ENCODE peak calls at places on chromosomes 13 and 19, in nine cellular contexts. J is psoas muscle, V is left lung, Z is upper lobe of right lung, A is GM23248, C is tibial nerve, L is H9, W is fibroblast of lung, P is heart left ventricle. X is an unnamed sample. For H3K4me1, the result is how much of the 10 kb centered on the place peaks cover.

GRCh38 chr19:42407816-42408175 is 17.7 kb upstream of the CNFN start:
- DNase-seq in W (no peak), Z (no peak), L (no peak), V (no peak), C (no peak), P (peak), A (no peak), J (no peak), X (no peak)

GRCh38 chr19:1590641-1591397 is 1.8 kb downstream of the MBD3 start:
- DNase-seq in W (no peak), V (no peak), L (peak), A (peak), C (no peak), P (no peak), Z (no peak), J (no peak), X (no peak)

GRCh38 chr13:112971288-112971643 is 2.3 kb downstream of the MCF2L start:
- DNase-seq in P (no peak), Z (peak), L (no peak), J (no peak), C (no peak), W (no peak), V (peak), A (no peak), X (peak)

GRCh38 chr13:51821666-51822065 is 17.7 kb upstream of the DHRS12 start:
- DNase-seq in L (no peak), C (no peak), V (no peak), P (no peak), Z (no peak), A (no peak), J (no peak), W (no peak), X (no peak)

GRCh38 chr19:15015946-15016542 is 33.2 kb upstream of the CASP14 start:
- DNase-seq in L (peak), V (no peak), J (no peak), A (peak), W (peak), Z (no peak), P (no peak), C (no peak), X (no peak)

GRCh38 chr13:67977081-67977480 is 746.9 kb upstream of the PCDH9 start:
- DNase-seq in L (no peak), Z (no peak), J (no peak), C (no peak), A (no peak), W (no peak), P (no peak), V (no peak), X (no peak)

GRCh38 chr19:13208964-13209796 is 59.0 kb downstream of the IER2 start:
- DNase-seq in C (no peak), V (no peak), Z (no peak), J (no peak), P (no peak), L (peak), W (no peak), A (peak), X (no peak)

GRCh38 chr19:40255619-40256166 is 29.2 kb upstream of the CCNP start:
- DNase-seq in V (peak), P (no peak), C (no peak), W (no peak), J (no peak), A (no peak), L (no peak), Z (no peak), X (no peak)

GRCh38 chr13:86810385-86810784 is 860.8 kb upstream of the SLITRK5 start:
- DNase-seq in Z (no peak), J (no peak), C (no peak), W (no peak), P (no peak), A (no peak), L (no peak), V (no peak), X (no peak)

GRCh38 chr19:58181902-58182576 is 822 bp upstream of the ZNF274 start:
- DNase-seq in W (no peak), L (peak), P (peak), C (peak), V (no peak), A (peak), J (peak), Z (no peak), X (no peak)

GRCh38 chr19:19064811-19065745 is 1.3 kb downstream of the SLC25A42 start:
- DNase-seq in P (peak), V (no peak), C (no peak), J (no peak), Z (no peak), A (peak), L (no peak), W (no peak), X (no peak)

GRCh38 chr19:4583961-4584669 is 24.6 kb upstream of the SEMA6B start:
- DNase-seq in L (peak), J (no peak), V (no peak), Z (no peak), P (no peak), C (no peak), A (peak), W (peak), X (no peak)

GRCh38 chr19:3687774-3688706 is 12.2 kb downstream of the PIP5K1C start:
- DNase-seq in V (peak), C (no peak), J (no peak), P (no peak), A (no peak), Z (no peak), L (peak), W (no peak), X (no peak)

GRCh38 chr19:9673912-9674668 is 810 bp downstream of the ZNF562 start:
- DNase-seq in L (no peak), A (peak), Z (no peak), C (no peak), V (no peak), W (peak), J (no peak), P (no peak), X (no peak)

GRCh38 chr13:50081106-50081898 is 66.1 kb downstream of the KCNRG start:
- DNase-seq in P (peak), V (peak), J (peak), C (peak), W (no peak), L (peak), A (peak), Z (peak), X (peak)

GRCh38 chr13:64054306-64054705 is 2638.7 kb upstream of the PCDH20 start:
- DNase-seq in Z (no peak), W (no peak), P (no peak), C (no peak), L (no peak), V (no peak), A (no peak), J (no peak), X (no peak)

GRCh38 chr19:18423258-18424020 is 4.2 kb downstream of the SSBP4 start:
- DNase-seq in J (no peak), Z (no peak), L (no peak), A (no peak), C (no peak), P (no peak), W (no peak), V (peak), X (no peak)

GRCh38 chr19:45446295-45446694 is 21.5 kb upstream of the FOSB start:
- DNase-seq in J (no peak), L (no peak), A (peak), W (peak), C (no peak), Z (no peak), P (no peak), V (no peak), X (no peak)

GRCh38 chr19:55581145-55581827 is 638 bp upstream of the ZNF579 start:
- DNase-seq in A (peak), P (no peak), Z (no peak), J (no peak), L (peak), V (no peak), W (no peak), C (no peak), X (no peak)

GRCh38 chr13:114112826-114113322 is 19.5 kb downstream of the RASA3 start:
- DNase-seq in P (peak), L (no peak), C (no peak), W (no peak), J (peak), V (no peak), A (no peak), Z (peak), X (peak)

GRCh38 chr19:17560205-17560595 is 4.8 kb downstream of the COLGALT1 start:
- DNase-seq in V (peak), W (peak), C (no peak), P (peak), L (no peak), J (peak), Z (peak), A (peak), X (no peak)

GRCh38 chr19:43755256-43755801 is 567 bp upstream of the SMG9 start:
- DNase-seq in W (peak), J (peak), P (peak), V (peak), C (peak), Z (peak), L (peak), A (peak), X (peak)

GRCh38 chr19:29172302-29172701 is 40.6 kb downstream of the UQCRFS1 start:
- DNase-seq in L (no peak), A (no peak), P (no peak), J (no peak), W (no peak), Z (no peak), V (no peak), C (no peak), X (no peak)

GRCh38 chr19:53870485-53870844 is 2.8 kb downstream of the MYADM start:
- DNase-seq in V (peak), J (no peak), L (no peak), C (no peak), Z (no peak), A (no peak), P (no peak), W (peak), X (peak)

GRCh38 chr13:32376642-32377418 is 51.1 kb downstream of the N4BP2L1 start:
- DNase-seq in J (no peak), Z (no peak), L (no peak), C (no peak), V (no peak), W (no peak), A (no peak), P (no peak), X (no peak)

GRCh38 chr19:873084-874019 is 13.9 kb downstream of the CFD start:
- DNase-seq in A (peak), L (peak), C (no peak), J (no peak), V (peak), Z (peak), P (no peak), W (peak), X (no peak)

GRCh38 chr19:17757125-17757524 is 5.8 kb downstream of the FCHO1 start:
- DNase-seq in P (peak), W (peak), L (no peak), Z (no peak), J (no peak), C (no peak), V (peak), A (peak), X (peak)

GRCh38 chr19:23855676-23856075 is 59.0 kb upstream of the ZNF726 start:
- DNase-seq in V (no peak), L (no peak), P (no peak), Z (no peak), C (no peak), W (no peak), J (no peak), A (no peak), X (no peak)

GRCh38 chr13:51625555-51626345 is 41.5 kb downstream of the WDFY2 start:
- DNase-seq in W (no peak), P (peak), L (no peak), V (no peak), A (no peak), J (no peak), C (no peak), Z (no peak), X (peak)

GRCh38 chr19:28633223-28634030 is 579.5 kb downstream of the UQCRFS1 start:
- DNase-seq in V (no peak), Z (no peak), J (peak), A (peak), W (peak), C (no peak), L (peak), P (no peak), X (no peak)

GRCh38 chr13:52070929-52071523 is 46.5 kb downstream of the UTP14C start:
- DNase-seq in A (peak), J (no peak), Z (no peak), L (no peak), P (no peak), V (no peak), W (peak), C (no peak), X (no peak)

GRCh38 chr13:28100149-28101121 is at the start of gene FLT3:
- DNase-seq in C (no peak), A (peak), P (no peak), J (no peak), L (peak), W (peak), V (peak), Z (peak), X (no peak)

GRCh38 chr19:34481861-34482379 is 362 bp downstream of the WTIP start:
- DNase-seq in C (no peak), A (peak), Z (peak), J (no peak), P (no peak), W (no peak), V (peak), L (no peak), X (no peak)

DNA sequence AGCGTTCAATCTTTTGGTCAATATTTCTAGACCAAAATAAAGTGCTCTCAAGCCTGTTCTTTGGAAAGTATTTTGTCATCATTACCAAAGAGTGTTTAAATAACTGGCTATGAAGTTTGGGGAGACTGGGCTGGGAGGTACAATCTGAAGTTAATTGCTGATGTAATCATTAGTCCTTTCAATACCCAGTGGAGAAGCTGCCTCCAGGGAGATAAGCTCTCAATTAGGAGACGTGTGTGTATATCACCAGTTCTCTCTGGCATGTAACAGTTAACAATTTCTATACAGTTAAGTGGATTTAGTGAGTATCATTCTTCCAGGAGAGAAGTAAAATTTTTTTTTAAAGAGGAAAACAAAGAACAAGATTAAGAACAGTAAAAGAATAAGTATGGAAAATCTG is 1.4 kb downstream of the COL4A1 start:
- DNase-seq in W (no peak), A (no peak), L (no peak), V (no peak), J (no peak), C (no peak), P (no peak), Z (no peak), X (no peak)
- H3K4me1 ChIP-seq in W (under half), A (under half), L (under half), V (under half), J (under half), C (half or more), P (half or more), Z (under half), X (under half)

DNA sequence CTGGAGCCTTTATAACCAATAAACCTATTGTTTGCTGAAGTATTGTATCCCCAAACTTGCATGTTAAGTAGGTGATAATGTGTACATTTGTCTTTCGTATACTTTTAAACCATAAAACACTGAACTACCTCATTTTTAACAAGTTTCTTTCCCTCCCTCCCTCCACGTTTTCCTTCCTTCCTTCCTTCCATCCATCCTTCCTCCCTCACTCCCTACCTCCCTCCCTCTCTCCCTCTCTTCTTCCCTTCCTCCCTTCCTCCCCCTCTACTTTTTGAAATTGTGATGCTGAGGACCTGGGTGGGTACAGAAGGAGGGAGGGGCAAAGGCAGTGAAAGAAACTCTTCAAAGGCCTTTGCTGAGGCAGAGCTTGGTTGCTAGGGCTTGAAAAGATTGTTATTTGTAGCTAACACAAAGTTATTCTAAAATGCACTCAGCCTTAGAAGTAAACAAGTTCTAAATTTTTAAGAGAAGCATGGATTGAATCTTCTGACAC is 343.6 kb upstream of the SPRY2 start:
- DNase-seq in L (no peak), Z (no peak), J (no peak), W (no peak), P (no peak), C (no peak), A (no peak), V (no peak), X (no peak)
- H3K4me1 ChIP-seq in L (under half), Z (under half), J (under half), W (under half), P (under half), C (under half), A (under half), V (under half), X (under half)

GRCh38 chr13:48504606-48505369 is 28.1 kb downstream of the RCBTB2 start:
- DNase-seq in Z (no peak), L (peak), V (no peak), A (no peak), P (no peak), W (no peak), C (no peak), J (no peak), X (no peak)
- H3K4me1 ChIP-seq in Z (under half), L (under half), V (half or more), A (under half), P (under half), W (under half), C (under half), J (under half), X (under half)

GRCh38 chr13:98563071-98563470 is 13.8 kb downstream of the STK24 start:
- DNase-seq in V (no peak), C (no peak), J (no peak), L (no peak), W (no peak), A (peak), P (no peak), Z (no peak), X (no peak)
- H3K4me1 ChIP-seq in V (half or more), C (half or more), J (half or more), L (under half), W (under half), A (under half), P (half or more), Z (half or more), X (under half)

DNA sequence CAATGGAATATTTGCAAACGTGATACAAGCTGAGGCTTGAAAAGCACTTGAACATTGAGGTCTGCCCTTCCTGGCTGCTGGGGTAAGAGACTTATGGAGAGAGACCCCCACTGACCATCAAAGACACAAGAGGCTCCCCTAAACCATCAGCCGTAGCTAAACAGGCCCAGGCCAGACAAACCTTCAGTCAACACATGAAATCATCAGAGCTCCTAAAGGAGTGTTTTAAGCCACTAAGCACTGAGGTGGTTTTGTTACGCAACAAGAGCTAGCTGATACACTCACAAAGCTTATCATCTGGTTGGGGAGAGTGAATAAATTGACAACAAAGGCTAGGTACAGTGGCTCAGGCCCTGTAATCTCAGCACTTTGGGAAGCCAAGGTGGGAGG is 110.4 kb downstream of the ZNF557 start:
- DNase-seq in A (no peak), P (no peak), V (no peak), C (no peak), J (no peak), Z (no peak), L (no peak), W (no peak), X (no peak)
- H3K4me1 ChIP-seq in A (under half), P (half or more), V (under half), C (half or more), J (half or more), Z (under half), L (under half), W (under half), X (under half)

GRCh38 chr19:47228937-47229673 is 1.9 kb downstream of the BBC3 start:
- DNase-seq in W (peak), A (peak), Z (peak), V (no peak), L (no peak), P (no peak), J (no peak), C (peak), X (no peak)

GRCh38 chr19:47226426-47227346 is 4.3 kb downstream of the BBC3 start:
- DNase-seq in L (peak), Z (peak), W (peak), A (peak), J (peak), P (peak), C (peak), V (peak), X (peak)

GRCh38 chr19:47228168-47228936 is 2.6 kb downstream of the BBC3 start:
- DNase-seq in C (peak), J (peak), W (no peak), V (no peak), P (peak), L (peak), A (peak), Z (peak), X (peak)

GRCh38 chr19:47225746-47226425 is 5.1 kb downstream of the BBC3 start:
- DNase-seq in L (peak), P (peak), V (peak), J (peak), Z (peak), A (peak), C (peak), W (peak), X (peak)

DNA sequence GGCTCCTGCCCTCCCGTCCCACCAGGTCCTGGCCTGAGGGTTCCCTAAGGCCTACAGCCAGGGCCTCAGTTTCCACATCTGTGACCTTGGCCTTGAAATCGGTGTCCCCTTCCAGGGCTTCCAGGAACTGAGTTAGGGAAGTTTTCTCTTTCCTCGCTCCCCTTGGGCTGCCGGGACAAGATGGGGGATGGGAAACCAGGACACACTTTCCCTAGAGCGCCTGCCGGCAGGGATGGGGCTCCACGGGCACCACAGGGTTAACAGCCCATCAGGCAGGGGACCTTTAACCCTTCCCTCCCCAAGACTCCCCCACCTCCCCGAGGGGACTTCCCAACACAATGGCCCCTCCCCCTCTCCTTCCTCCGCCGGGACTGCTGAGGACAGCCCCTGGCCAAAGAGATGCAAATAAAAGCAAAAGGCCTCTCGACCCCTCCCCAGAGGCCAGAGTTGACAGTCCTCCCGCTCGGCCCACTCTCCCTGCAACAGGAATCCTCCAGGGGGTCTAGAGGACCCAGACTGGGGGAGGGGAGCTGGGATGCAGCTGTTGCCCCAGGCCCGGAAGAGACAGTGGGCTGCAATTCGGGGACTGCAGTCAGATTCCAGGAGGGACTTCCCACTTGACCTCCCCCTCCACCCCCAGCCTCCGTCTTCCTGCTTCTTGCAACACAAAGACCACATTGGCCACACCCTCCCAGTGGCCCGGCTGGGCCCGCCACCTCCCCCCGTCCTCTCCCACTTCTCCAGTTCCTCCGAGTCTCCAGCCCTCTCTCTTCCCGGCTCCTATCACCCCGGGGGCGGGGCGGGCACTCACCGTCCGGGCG is 3.4 kb downstream of the BBC3 start:
- DNase-seq in L (peak), C (peak), Z (peak), W (peak), J (peak), A (peak), P (peak), V (peak), X (peak)
- H3K4me1 ChIP-seq in L (under half), C (half or more), Z (under half), W (under half), J (under half), A (under half), P (half or more), V (half or more), X (under half)

GRCh38 chr19:39128511-39129079 is 3.0 kb downstream of the PAK4 start:
- DNase-seq in Z (no peak), V (no peak), A (peak), P (no peak), L (no peak), J (no peak), C (no peak), W (no peak), X (no peak)

GRCh38 chr19:39132344-39132969 is 6.9 kb downstream of the PAK4 start:
- DNase-seq in C (no peak), A (no peak), W (no peak), Z (no peak), V (peak), P (no peak), J (no peak), L (no peak), X (no peak)

GRCh38 chr19:39129116-39129515 is 3.5 kb downstream of the PAK4 start:
- DNase-seq in V (no peak), L (no peak), Z (no peak), J (no peak), C (no peak), A (no peak), P (no peak), W (no peak), X (no peak)

GRCh38 chr19:39131255-39131755 is 5.7 kb downstream of the PAK4 start:
- DNase-seq in L (no peak), P (peak), V (no peak), W (peak), J (peak), A (no peak), C (no peak), Z (no peak), X (peak)

GRCh38 chr19:39130337-39131254 is 5.0 kb downstream of the PAK4 start:
- DNase-seq in L (no peak), J (no peak), Z (no peak), C (no peak), W (no peak), A (no peak), P (no peak), V (no peak), X (no peak)
- H3K4me1 ChIP-seq in L (under half), J (under half), Z (half or more), C (half or more), W (under half), A (under half), P (half or more), V (half or more), X (under half)